ENCODE peak calls at places on chromosomes 4 and X, in six cellular contexts. O, T, R, M, Z and W are unnamed samples. For H3K79me1, the result is how much of the 10 kb centered on the place peaks cover.

GRCh38 chr4:87025614-87026041 is 90.8 kb downstream of the AFF1 start:
- DNase-seq in Z (no peak), T (no peak), M (no peak), R (no peak), O (no peak), W (no peak)

GRCh38 chrX:22629105-22629725 is 356.5 kb downstream of the CBLL2 start:
- DNase-seq in O (peak), Z (no peak), R (no peak), T (no peak), M (peak), W (no peak)

GRCh38 chr4:68077301-68077700 is 52.4 kb downstream of the TMPRSS11F start:
- DNase-seq in Z (peak), T (no peak), R (no peak), M (no peak), O (no peak), W (no peak)

GRCh38 chr4:110198472-110199419 is at the start of gene ELOVL6:
- DNase-seq in Z (peak), T (peak), M (peak), O (peak), R (peak), W (peak)

GRCh38 chr4:110508827-110509446 is 33.0 kb downstream of the ENPEP start:
- DNase-seq in T (no peak), R (no peak), Z (no peak), O (peak), M (peak), W (no peak)

GRCh38 chr4:113945906-113946305 is 33.5 kb downstream of the ARSJ start:
- DNase-seq in T (no peak), O (peak), Z (no peak), R (no peak), M (no peak), W (no peak)

GRCh38 chrX:13029831-13030771 is 14.3 kb downstream of the FAM9C start:
- DNase-seq in T (no peak), M (peak), O (no peak), Z (no peak), R (no peak), W (peak)

GRCh38 chr4:29277381-29277780 is 1442.8 kb upstream of the PCDH7 start:
- DNase-seq in Z (no peak), M (peak), T (no peak), O (peak), R (no peak), W (no peak)

GRCh38 chr4:77453911-77454310 is 151.7 kb upstream of the CXCL13 start:
- DNase-seq in T (no peak), M (no peak), O (no peak), Z (no peak), R (no peak), W (no peak)

GRCh38 chr4:61505773-61506640 is 305.9 kb downstream of the ADGRL3 start:
- DNase-seq in R (peak), Z (no peak), O (no peak), T (no peak), M (no peak), W (no peak)

GRCh38 chrX:39564751-39565150 is 533.0 kb downstream of the BCOR start:
- DNase-seq in Z (peak), T (no peak), M (no peak), R (no peak), O (no peak), W (no peak)

GRCh38 chr4:8777320-8778196 is 94.1 kb downstream of the HMX1 start:
- DNase-seq in Z (no peak), M (no peak), R (no peak), O (no peak), T (no peak), W (no peak)

GRCh38 chrX:106608016-106608415 is 3.8 kb upstream of the RADX start:
- DNase-seq in R (no peak), M (no peak), T (no peak), O (no peak), Z (no peak), W (no peak)

GRCh38 chr4:106601519-106601918 is 232.9 kb upstream of the GIMD1 start:
- DNase-seq in T (no peak), Z (no peak), R (no peak), M (no peak), O (no peak), W (no peak)

GRCh38 chr4:133544097-133544496 is 395.0 kb downstream of the PCDH10 start:
- DNase-seq in R (no peak), O (no peak), T (no peak), M (no peak), Z (no peak), W (no peak)

GRCh38 chr4:15893967-15894366 is 44.6 kb downstream of the FGFBP1 start:
- DNase-seq in M (peak), T (no peak), R (no peak), O (peak), Z (peak), W (no peak)

GRCh38 chr4:37388672-37389368 is 144.3 kb downstream of the NWD2 start:
- DNase-seq in R (no peak), M (no peak), O (no peak), T (no peak), Z (no peak), W (peak)

GRCh38 chr4:39698424-39699009 is 581 bp downstream of the UBE2K start:
- DNase-seq in M (peak), O (no peak), Z (no peak), R (no peak), T (peak), W (peak)

GRCh38 chrX:68719904-68720614 is 72.6 kb downstream of the STARD8 start:
- DNase-seq in R (no peak), Z (no peak), T (no peak), M (peak), O (no peak), W (no peak)

GRCh38 chrX:9416562-9417319 is 48.1 kb upstream of the TBL1X start:
- DNase-seq in M (peak), R (no peak), T (no peak), Z (peak), O (peak), W (no peak)

GRCh38 chr4:181213562-181213961 is 1029.6 kb upstream of the TENM3 start:
- DNase-seq in T (no peak), M (no peak), O (no peak), Z (no peak), R (no peak), W (no peak)
- H4K91ac ChIP-seq in T (no peak), M (no peak), O (no peak), Z (no peak), R (no peak), W (no peak)

GRCh38 chr4:5882947-5883346 is 9.9 kb downstream of the CRMP1 start:
- DNase-seq in M (no peak), O (no peak), R (no peak), T (no peak), Z (no peak), W (no peak)

GRCh38 chr4:5884804-5885203 is 8.1 kb downstream of the CRMP1 start:
- DNase-seq in Z (no peak), T (no peak), M (no peak), R (no peak), O (no peak), W (no peak)

GRCh38 chr4:5883916-5884315 is 9.0 kb downstream of the CRMP1 start:
- DNase-seq in R (no peak), Z (no peak), T (no peak), M (peak), O (no peak), W (no peak)

GRCh38 chr4:5885733-5886132 is 7.2 kb downstream of the CRMP1 start:
- DNase-seq in O (no peak), M (no peak), Z (no peak), R (no peak), T (no peak), W (no peak)

GRCh38 chr4:5881340-5881739 is 11.5 kb downstream of the CRMP1 start:
- DNase-seq in R (no peak), O (peak), Z (no peak), M (no peak), T (no peak), W (no peak)
- H3K79me1 ChIP-seq in R (under half), O (under half), Z (under half), M (under half), T (under half), W (under half)

GRCh38 chrX:50643525-50644137 is 170.4 kb downstream of the SHROOM4 start:
- DNase-seq in O (no peak), R (no peak), Z (peak), T (no peak), M (no peak), W (no peak)
- H4K8ac ChIP-seq in O (no peak), R (no peak), Z (peak), T (no peak), M (no peak), W (no peak)

DNA sequence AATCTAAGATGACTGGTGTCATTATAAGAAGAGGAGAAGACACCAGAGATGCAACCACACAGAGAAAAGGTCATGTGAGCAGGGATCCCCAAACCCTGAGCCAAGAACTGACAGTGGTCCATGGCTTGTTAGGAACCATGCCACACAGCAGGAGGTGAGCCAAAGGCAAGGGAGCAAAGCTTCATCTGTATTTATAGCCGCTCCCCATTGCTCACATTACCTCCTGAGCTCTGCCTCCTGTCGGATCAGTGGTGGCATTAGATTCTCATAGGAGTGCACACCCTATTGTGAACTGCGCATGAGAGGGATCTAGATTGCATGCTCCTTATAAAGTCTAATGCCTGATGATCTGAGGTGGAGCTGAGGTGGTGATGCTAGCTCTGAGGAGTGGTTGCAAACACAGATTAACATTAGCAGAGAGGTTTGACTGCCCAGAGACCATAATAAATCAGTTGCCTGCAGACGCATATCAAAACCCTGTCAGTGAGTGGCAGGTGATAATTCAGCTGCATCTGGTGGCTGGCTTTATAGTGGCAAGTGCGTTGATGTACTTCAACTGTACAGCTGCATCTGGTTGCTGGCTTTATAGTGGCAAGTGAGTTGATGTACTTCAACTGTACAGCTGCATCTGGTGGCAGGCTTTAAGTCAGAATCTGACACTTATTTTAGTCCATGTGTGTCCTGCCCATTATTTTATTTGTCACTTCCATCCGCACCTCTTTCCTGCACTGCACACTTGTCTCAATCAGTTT is 19.8 kb upstream of the CXCL2 start:
- DNase-seq in T (no peak), Z (no peak), R (no peak), O (no peak), M (no peak), W (no peak)
- H4K91ac ChIP-seq in T (no peak), Z (no peak), R (no peak), O (no peak), M (no peak), W (no peak)

DNA sequence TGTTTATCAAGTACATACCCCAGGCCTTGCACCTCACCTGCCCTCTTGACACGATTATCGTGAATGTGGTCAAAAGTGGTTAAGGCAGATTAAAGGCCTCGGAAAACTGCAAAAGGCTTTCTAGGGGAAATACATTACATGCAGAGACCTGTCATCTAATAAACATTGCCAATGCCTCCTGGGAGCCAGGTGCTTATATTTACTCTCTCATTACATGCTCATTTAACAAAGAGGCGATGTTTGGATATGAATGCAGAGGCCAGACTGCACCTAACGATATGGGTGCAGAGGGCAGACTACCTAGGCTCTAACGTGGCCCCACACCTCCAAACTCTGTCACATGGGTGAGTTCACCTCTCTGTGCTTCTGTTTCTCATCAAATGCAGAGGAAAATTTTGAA is 14.5 kb downstream of the CRMP1 start:
- DNase-seq in T (no peak), O (no peak), R (no peak), M (no peak), Z (no peak), W (no peak)
- H3K79me1 ChIP-seq in T (under half), O (under half), R (under half), M (under half), Z (under half), W (under half)